ENCODE peak calls at places on chromosomes 4 and X, in five cellular contexts. M is small intestine, R is GM23248, U is lower lobe of right lung, E is A549. S is an unnamed sample. For H3K9me3, the result is how much of the 10 kb centered on the place peaks cover.

GRCh38 chrX:30735839-30736238 is 82.6 kb downstream of the GK start:
- DNase-seq in M (peak), R (peak), U (peak), E (peak), S (peak)

GRCh38 chr4:159267023-159267939 is 164.4 kb downstream of the RAPGEF2 start:
- DNase-seq in M (no peak), R (peak), U (no peak), E (no peak), S (no peak)

GRCh38 chr4:153637201-153637600 is 46.9 kb upstream of the TLR2 start:
- DNase-seq in M (no peak), R (no peak), U (no peak), E (no peak), S (no peak)

GRCh38 chr4:4721636-4722035 is 137.8 kb upstream of the MSX1 start:
- DNase-seq in M (no peak), R (no peak), U (no peak), E (no peak), S (no peak)

GRCh38 chr4:30719363-30720020 is 677 bp upstream of the PCDH7 start:
- DNase-seq in M (peak), R (peak), U (no peak), E (peak), S (no peak)

GRCh38 chrX:100685284-100685996 is 41.4 kb downstream of the SRPX2 start:
- DNase-seq in M (peak), R (peak), U (no peak), E (peak), S (peak)

GRCh38 chr4:10554694-10555093 is 97.5 kb upstream of the ZNF518B start:
- DNase-seq in M (peak), R (peak), U (no peak), E (peak), S (no peak)

GRCh38 chr4:128427832-128428366 is 140.3 kb upstream of the PGRMC2 start:
- DNase-seq in M (peak), R (peak), U (peak), E (peak), S (no peak)

GRCh38 chrX:79270401-79270800 is 96.7 kb downstream of the ITM2A start:
- DNase-seq in M (peak), R (no peak), U (peak), E (peak), S (peak)

GRCh38 chr4:108492816-108493595 is 127.4 kb upstream of the RPL34 start:
- DNase-seq in M (peak), R (peak), U (no peak), E (peak), S (no peak)

GRCh38 chr4:57039345-57039744 is 60.6 kb downstream of the POLR2B start:
- DNase-seq in M (no peak), R (peak), U (no peak), E (peak), S (no peak)

GRCh38 chrX:71095971-71096701 is 485 bp downstream of the FOXO4 start:
- DNase-seq in M (peak), R (peak), U (no peak), E (no peak), S (peak)

GRCh38 chr4:12729384-12729783 is 754.8 kb downstream of the RAB28 start:
- DNase-seq in M (peak), R (peak), U (no peak), E (peak), S (no peak)

GRCh38 chr4:121583396-121583795 is 113.4 kb downstream of the ANXA5 start:
- DNase-seq in M (no peak), R (no peak), U (no peak), E (no peak), S (no peak)

GRCh38 chrX:40415675-40416074 is 165.1 kb upstream of the ATP6AP2 start:
- DNase-seq in M (no peak), R (no peak), U (no peak), E (no peak), S (no peak)

GRCh38 chr4:93981594-93981993 is 153.0 kb downstream of the ATOH1 start:
- DNase-seq in M (peak), R (no peak), U (no peak), E (no peak), S (no peak)

GRCh38 chr4:100311181-100311580 is 120.9 kb upstream of the DDIT4L start:
- DNase-seq in M (no peak), R (peak), U (no peak), E (peak), S (no peak)

GRCh38 chrX:153411255-153411987 is at the start of gene ZFP92:
- DNase-seq in M (peak), R (peak), U (peak), E (no peak), S (peak)

GRCh38 chr4:53465291-53465690 is 87.8 kb downstream of the FIP1L1 start:
- DNase-seq in M (no peak), R (no peak), U (no peak), E (no peak), S (no peak)

GRCh38 chr4:4260185-4260751 is 12.2 kb upstream of the TMEM128 start:
- DNase-seq in M (peak), R (peak), U (no peak), E (peak), S (peak)

GRCh38 chr4:24584175-24584850 is at the start of gene DHX15:
- DNase-seq in M (peak), R (peak), U (peak), E (peak), S (peak)

GRCh38 chr4:7712021-7712420 is 227.6 kb downstream of the AFAP1 start:
- DNase-seq in M (no peak), R (no peak), U (no peak), E (no peak), S (no peak)

GRCh38 chrX:20378291-20378920 is 111.7 kb upstream of the RPS6KA3 start:
- DNase-seq in M (peak), R (peak), U (no peak), E (peak), S (no peak)

GRCh38 chr4:53595204-53595603 is 3.9 kb upstream of the LNX1 start:
- DNase-seq in M (no peak), R (no peak), U (no peak), E (no peak), S (no peak)

GRCh38 chr4:4857809-4858508 is 1.5 kb upstream of the MSX1 start:
- DNase-seq in M (no peak), R (no peak), U (no peak), E (no peak), S (no peak)

GRCh38 chrX:38726596-38726995 is 74.7 kb upstream of the MID1IP1 start:
- DNase-seq in M (no peak), R (no peak), U (no peak), E (no peak), S (no peak)

GRCh38 chrX:69538321-69538876 is 34.3 kb downstream of the NALF2 start:
- DNase-seq in M (peak), R (peak), U (peak), E (peak), S (peak)

GRCh38 chr4:36081185-36081584 is 163.1 kb downstream of the ARAP2 start:
- DNase-seq in M (no peak), R (no peak), U (no peak), E (no peak), S (no peak)

GRCh38 chrX:119502727-119503483 is 34.7 kb downstream of the SLC25A5 start:
- DNase-seq in M (peak), R (peak), U (peak), E (peak), S (peak)

GRCh38 chrX:24260827-24261550 is 52.9 kb downstream of the SUPT20HL2 start:
- DNase-seq in M (peak), R (peak), U (peak), E (no peak), S (no peak)

GRCh38 chr4:152817331-152817730 is 37.6 kb downstream of the ARFIP1 start:
- DNase-seq in M (no peak), R (peak), U (no peak), E (no peak), S (no peak)

GRCh38 chr4:1355378-1355777 is 8.4 kb downstream of the UVSSA start:
- DNase-seq in M (no peak), R (no peak), U (no peak), E (no peak), S (no peak)

GRCh38 chr4:40621229-40621591 is 8.5 kb downstream of the RBM47 start:
- DNase-seq in M (no peak), R (no peak), U (no peak), E (no peak), S (no peak)

GRCh38 chrX:83535417-83536244 is 27.5 kb downstream of the POU3F4 start:
- DNase-seq in M (peak), R (no peak), U (no peak), E (no peak), S (no peak)

GRCh38 chr4:79652232-79652631 is 244.2 kb upstream of the GK2 start:
- DNase-seq in M (no peak), R (peak), U (no peak), E (no peak), S (no peak)

GRCh38 chr4:118857760-118858159 is 21.8 kb upstream of the SEC24D start:
- DNase-seq in M (no peak), R (no peak), U (no peak), E (no peak), S (no peak)

GRCh38 chr4:144575181-144575580 is 70.8 kb upstream of the HHIP start:
- DNase-seq in M (no peak), R (peak), U (no peak), E (peak), S (no peak)

GRCh38 chr4:110211007-110211769 is 12.8 kb upstream of the ELOVL6 start:
- DNase-seq in M (peak), R (peak), U (no peak), E (peak), S (peak)

GRCh38 chr4:151276787-151277557 is at the start of gene PRSS48:
- DNase-seq in M (peak), R (peak), U (peak), E (peak), S (peak)

GRCh38 chr4:139599594-139600374 is 43.8 kb upstream of the SETD7 start:
- DNase-seq in M (no peak), R (peak), U (no peak), E (peak), S (no peak)

GRCh38 chr4:176753049-176753448 is 39.7 kb downstream of the VEGFC start:
- DNase-seq in M (no peak), R (peak), U (no peak), E (no peak), S (no peak)

GRCh38 chr4:176755001-176755400 is 37.7 kb downstream of the VEGFC start:
- DNase-seq in M (no peak), R (no peak), U (no peak), E (no peak), S (no peak)

GRCh38 chr4:176755624-176756023 is 37.1 kb downstream of the VEGFC start:
- DNase-seq in M (no peak), R (peak), U (no peak), E (no peak), S (no peak)

GRCh38 chr4:176752191-176752749 is 40.5 kb downstream of the VEGFC start:
- DNase-seq in M (no peak), R (peak), U (no peak), E (no peak), S (no peak)
- H3K27ac ChIP-seq in M (no peak), R (peak), U (no peak), E (no peak), S (no peak)

DNA sequence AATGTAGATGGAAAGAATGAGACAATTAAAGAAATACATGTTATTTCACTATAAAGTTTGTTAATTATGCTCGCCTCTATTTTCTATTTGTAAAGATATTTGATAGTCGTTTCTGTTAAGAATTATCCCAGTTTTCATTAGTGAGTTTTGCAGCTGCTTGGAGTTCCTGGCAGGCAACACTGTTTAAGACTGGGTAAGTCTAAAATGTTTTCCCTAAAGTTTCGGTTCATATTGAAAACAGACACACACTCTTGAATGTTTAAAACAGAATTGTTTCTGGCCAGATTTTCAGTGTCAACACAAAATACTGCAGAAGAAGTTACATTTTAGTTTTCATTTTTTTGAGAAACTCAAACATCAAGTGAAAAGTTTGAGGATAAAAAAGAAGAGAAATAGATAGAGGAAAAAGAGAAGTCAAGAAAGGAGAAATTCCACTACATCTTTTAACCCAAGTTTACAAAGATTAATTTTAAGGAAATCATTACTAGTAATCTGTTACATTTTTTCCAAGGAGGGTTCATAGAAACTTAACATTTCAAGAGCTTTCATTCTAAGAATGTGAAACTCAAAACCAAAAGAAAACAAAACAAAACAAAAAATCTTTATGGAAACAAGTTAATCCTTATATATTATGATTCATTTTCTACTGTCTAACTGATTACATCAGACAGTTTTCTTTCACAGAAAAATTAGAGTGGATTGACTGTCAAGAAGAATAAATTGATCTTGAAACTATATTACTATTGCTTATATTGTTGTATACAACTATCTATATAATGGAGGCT is 305.5 kb downstream of the FAT4 start:
- DNase-seq in M (no peak), R (peak), U (no peak), E (no peak), S (no peak)
- H3K4me3 ChIP-seq in M (no peak), R (peak), U (no peak), E (no peak), S (no peak)

GRCh38 chrX:47915886-47916493 is 79.3 kb downstream of the ZNF81 start:
- DNase-seq in M (no peak), R (no peak), U (no peak), E (no peak), S (no peak)

DNA sequence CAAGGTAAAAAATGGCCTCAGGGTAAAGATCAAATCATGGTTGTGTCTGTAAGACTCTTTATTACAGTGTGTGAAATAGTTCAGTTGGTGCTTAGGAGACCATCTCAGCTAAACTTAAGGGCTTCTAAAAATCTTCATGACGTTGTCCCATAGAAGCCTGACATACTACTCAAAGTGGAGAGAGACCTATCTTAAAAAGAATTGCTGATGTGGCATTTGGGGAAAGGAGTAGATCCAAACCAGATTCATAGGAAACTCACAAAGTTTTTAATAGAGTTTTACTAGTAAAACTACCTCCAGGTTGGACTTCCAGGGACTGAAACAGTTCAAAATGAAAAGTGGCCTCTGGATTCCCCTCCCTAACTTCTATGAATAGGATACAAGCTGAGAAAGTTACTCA is 81.6 kb downstream of the ZNF81 start:
- DNase-seq in M (no peak), R (no peak), U (no peak), E (no peak), S (no peak)
- H3K9me3 ChIP-seq in M (under half), R (under half), U (under half), E (under half), S (under half)

DNA sequence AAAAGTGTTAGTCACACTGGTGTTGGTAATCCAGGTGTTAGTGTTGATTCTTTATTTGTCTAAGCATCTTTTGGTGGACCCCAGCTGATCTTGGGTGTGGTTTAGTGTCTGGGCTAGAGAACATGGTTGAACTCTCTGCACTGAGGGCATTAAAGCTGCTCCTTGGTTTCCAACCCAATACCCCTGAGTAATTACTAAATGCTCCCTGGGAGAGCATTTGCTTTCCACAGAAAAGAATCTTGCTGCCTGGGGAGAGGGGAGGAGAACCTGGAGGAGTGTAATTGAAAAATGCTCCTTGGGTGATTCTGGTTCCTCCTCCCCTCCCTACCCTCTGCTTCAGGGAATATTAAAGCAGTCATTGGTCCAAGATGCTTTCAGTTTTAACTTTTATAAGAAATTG is 3.1 kb downstream of the GUCY1B1 start:
- DNase-seq in M (no peak), R (no peak), U (no peak), E (no peak), S (no peak)
- H3K27ac ChIP-seq in M (no peak), R (no peak), U (no peak), E (no peak), S (no peak)

GRCh38 chrX:46707274-46707965 is 51.5 kb downstream of the SLC9A7 start:
- DNase-seq in M (no peak), R (no peak), U (no peak), E (no peak), S (no peak)

GRCh38 chrX:46704767-46705386 is 54.0 kb downstream of the SLC9A7 start:
- DNase-seq in M (no peak), R (peak), U (no peak), E (no peak), S (no peak)

GRCh38 chrX:46698691-46699090 is 60.2 kb downstream of the SLC9A7 start:
- DNase-seq in M (no peak), R (no peak), U (no peak), E (no peak), S (no peak)

DNA sequence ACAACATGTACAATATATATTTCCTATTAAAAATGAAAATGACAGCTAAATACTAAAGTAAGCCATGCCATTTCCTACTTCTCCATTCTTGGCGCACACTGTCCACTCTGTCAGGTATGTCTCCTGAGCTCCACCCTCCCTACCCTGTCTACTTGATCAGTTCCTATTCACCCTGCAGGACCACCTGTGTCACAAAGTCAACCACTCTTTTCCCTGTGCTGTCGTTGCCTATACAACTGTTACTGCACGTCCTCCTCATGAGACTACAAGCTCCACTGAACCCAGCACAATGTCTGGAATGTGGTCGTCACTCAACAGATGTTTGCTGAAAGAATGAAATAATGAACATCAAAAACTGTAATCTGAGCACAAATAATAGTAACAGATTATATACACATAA is 54.9 kb downstream of the SLC9A7 start:
- DNase-seq in M (no peak), R (no peak), U (no peak), E (no peak), S (no peak)
- H3K4me3 ChIP-seq in M (no peak), R (no peak), U (no peak), E (no peak), S (no peak)

S was measured in naive thymus-derived CD4-positive, alpha-beta T cell.